ENCODE peak calls at places on chromosomes 6 and 20, in ten cellular contexts. One of them, this sample, is unnamed.
A peak's percentile ranks its signal among the peaks of the same experiment; 100 is the strongest.

GRCh38 chr6:148565321-148565926 is 181.4 kb upstream of the UST start:
- DNase-seq in tibial nerve: no peak
- DNase-seq in astrocyte of the spinal cord: no peak
- DNase-seq in amniotic stem cell: no peak
- DNase-seq in NCI-H524 treated with DMSO at 0.1 percent for 48 hours: no peak
- DNase-seq in BJ: no peak
- DNase-seq in AG08395: peak; percentile 17
- DNase-seq in NCI-H446 treated with DMSO at 0.1 percent for 48 hours: no peak
- DNase-seq in left cardiac atrium: peak; percentile 32
- DNase-seq in NCI-H510A treated with DMSO at 0.1 percent for 48 hours: no peak
- DNase-seq in this sample: no peak

GRCh38 chr6:161152904-161153662 is 120.8 kb downstream of the AGPAT4 start:
- DNase-seq in tibial nerve: no peak
- DNase-seq in left cardiac atrium: no peak
- DNase-seq in NCI-H446 treated with DMSO at 0.1 percent for 48 hours: no peak
- DNase-seq in AG08395: peak; percentile 49
- DNase-seq in astrocyte of the spinal cord: no peak
- DNase-seq in amniotic stem cell: no peak
- DNase-seq in NCI-H510A treated with DMSO at 0.1 percent for 48 hours: no peak
- DNase-seq in BJ: no peak
- DNase-seq in NCI-H524 treated with DMSO at 0.1 percent for 48 hours: no peak
- DNase-seq in this sample: no peak

GRCh38 chr6:27205375-27206278 is 41.9 kb upstream of the PRSS16 start:
- DNase-seq in amniotic stem cell: no peak
- DNase-seq in BJ: no peak
- DNase-seq in left cardiac atrium: no peak
- DNase-seq in tibial nerve: no peak
- DNase-seq in AG08395: no peak
- DNase-seq in NCI-H510A treated with DMSO at 0.1 percent for 48 hours: no peak
- DNase-seq in NCI-H446 treated with DMSO at 0.1 percent for 48 hours: no peak
- DNase-seq in NCI-H524 treated with DMSO at 0.1 percent for 48 hours: no peak
- DNase-seq in astrocyte of the spinal cord: no peak
- DNase-seq in this sample: no peak

GRCh38 chr6:49284134-49284533 is 178.9 kb downstream of the MMUT start:
- DNase-seq in astrocyte of the spinal cord: no peak
- DNase-seq in BJ: no peak
- DNase-seq in NCI-H510A treated with DMSO at 0.1 percent for 48 hours: no peak
- DNase-seq in AG08395: no peak
- DNase-seq in NCI-H524 treated with DMSO at 0.1 percent for 48 hours: no peak
- DNase-seq in amniotic stem cell: no peak
- DNase-seq in NCI-H446 treated with DMSO at 0.1 percent for 48 hours: no peak
- DNase-seq in tibial nerve: no peak
- DNase-seq in left cardiac atrium: no peak
- DNase-seq in this sample: no peak

GRCh38 chr20:46970937-46971630 is 76.4 kb downstream of the EYA2 start:
- DNase-seq in NCI-H446 treated with DMSO at 0.1 percent for 48 hours: peak; percentile 18
- DNase-seq in BJ: no peak
- DNase-seq in tibial nerve: no peak
- DNase-seq in NCI-H510A treated with DMSO at 0.1 percent for 48 hours: peak; percentile 63
- DNase-seq in AG08395: peak; percentile 72
- DNase-seq in astrocyte of the spinal cord: peak; percentile 81
- DNase-seq in NCI-H524 treated with DMSO at 0.1 percent for 48 hours: peak; percentile 87
- DNase-seq in amniotic stem cell: peak; percentile 39
- DNase-seq in left cardiac atrium: no peak
- DNase-seq in this sample: peak; percentile 5

GRCh38 chr6:14921170-14921569 is 324.7 kb upstream of the JARID2 start:
- DNase-seq in astrocyte of the spinal cord: no peak
- DNase-seq in tibial nerve: peak; percentile 38
- DNase-seq in BJ: no peak
- DNase-seq in left cardiac atrium: peak; percentile 72
- DNase-seq in amniotic stem cell: no peak
- DNase-seq in NCI-H524 treated with DMSO at 0.1 percent for 48 hours: no peak
- DNase-seq in AG08395: no peak
- DNase-seq in NCI-H510A treated with DMSO at 0.1 percent for 48 hours: peak; percentile 85
- DNase-seq in NCI-H446 treated with DMSO at 0.1 percent for 48 hours: no peak
- DNase-seq in this sample: no peak

GRCh38 chr20:53141651-53142050 is 169.5 kb downstream of the TSHZ2 start:
- DNase-seq in tibial nerve: no peak
- DNase-seq in astrocyte of the spinal cord: no peak
- DNase-seq in left cardiac atrium: no peak
- DNase-seq in NCI-H446 treated with DMSO at 0.1 percent for 48 hours: no peak
- DNase-seq in amniotic stem cell: no peak
- DNase-seq in NCI-H510A treated with DMSO at 0.1 percent for 48 hours: no peak
- DNase-seq in BJ: no peak
- DNase-seq in NCI-H524 treated with DMSO at 0.1 percent for 48 hours: no peak
- DNase-seq in AG08395: no peak
- DNase-seq in this sample: no peak

GRCh38 chr6:30842754-30843610 is 41.3 kb upstream of the DDR1 start:
- DNase-seq in left cardiac atrium: no peak
- DNase-seq in amniotic stem cell: no peak
- DNase-seq in tibial nerve: no peak
- DNase-seq in NCI-H446 treated with DMSO at 0.1 percent for 48 hours: no peak
- DNase-seq in NCI-H524 treated with DMSO at 0.1 percent for 48 hours: no peak
- DNase-seq in AG08395: no peak
- DNase-seq in BJ: no peak
- DNase-seq in NCI-H510A treated with DMSO at 0.1 percent for 48 hours: no peak
- DNase-seq in astrocyte of the spinal cord: no peak
- DNase-seq in this sample: no peak

GRCh38 chr20:22403860-22404608 is 180.3 kb downstream of the FOXA2 start:
- DNase-seq in NCI-H446 treated with DMSO at 0.1 percent for 48 hours: no peak
- DNase-seq in amniotic stem cell: no peak
- DNase-seq in left cardiac atrium: no peak
- DNase-seq in AG08395: no peak
- DNase-seq in NCI-H524 treated with DMSO at 0.1 percent for 48 hours: no peak
- DNase-seq in NCI-H510A treated with DMSO at 0.1 percent for 48 hours: peak; percentile 81
- DNase-seq in astrocyte of the spinal cord: no peak
- DNase-seq in BJ: no peak
- DNase-seq in tibial nerve: no peak
- DNase-seq in this sample: no peak

GRCh38 chr6:39669943-39670342 is 55.3 kb downstream of the KIF6 start:
- DNase-seq in BJ: no peak
- DNase-seq in amniotic stem cell: no peak
- DNase-seq in tibial nerve: no peak
- DNase-seq in left cardiac atrium: no peak
- DNase-seq in NCI-H446 treated with DMSO at 0.1 percent for 48 hours: no peak
- DNase-seq in NCI-H524 treated with DMSO at 0.1 percent for 48 hours: no peak
- DNase-seq in astrocyte of the spinal cord: peak; percentile 20
- DNase-seq in NCI-H510A treated with DMSO at 0.1 percent for 48 hours: no peak
- DNase-seq in AG08395: no peak
- DNase-seq in this sample: no peak